ENCODE peak calls at places on chromosomes 4 and X, in ten cellular contexts. Y is cardiac muscle cell, V is psoas muscle, C is fibroblast of mammary gland, K is right atrium auricular region, E is NB4, G is spleen, Q is HFF-Myc, A is transverse colon, O is fibroblast of the aortic adventitia. H is an unnamed sample.

GRCh38 chrX:40094900-40095587 is 2.7 kb downstream of the BCOR start:
- DNase-seq in Y (no peak), V (no peak), C (no peak), K (no peak), E (no peak), G (no peak), Q (no peak), A (no peak), O (no peak), H (no peak)

GRCh38 chrX:77434949-77435348 is 12.2 kb upstream of the FGF16 start:
- DNase-seq in Y (no peak), V (no peak), C (peak), K (no peak), E (no peak), G (no peak), Q (no peak), A (no peak), O (no peak), H (no peak)

GRCh38 chrX:132716006-132716405 is 227.2 kb upstream of the MBNL3 start:
- DNase-seq in Y (no peak), V (no peak), C (no peak), K (no peak), E (no peak), G (no peak), Q (no peak), A (no peak), O (no peak), H (no peak)

GRCh38 chr4:78513411-78513975 is 38.1 kb upstream of the ANXA3 start:
- DNase-seq in Y (peak), V (no peak), C (no peak), K (no peak), E (no peak), G (no peak), Q (no peak), A (no peak), O (no peak), H (no peak)

GRCh38 chr4:180734753-180735432 is 1508.3 kb upstream of the TENM3 start:
- DNase-seq in Y (no peak), V (no peak), C (no peak), K (no peak), E (no peak), G (no peak), Q (no peak), A (no peak), O (no peak), H (no peak)

GRCh38 chr4:42881262-42881661 is 11.3 kb upstream of the GRXCR1 start:
- DNase-seq in Y (no peak), V (no peak), C (no peak), K (no peak), E (no peak), G (no peak), Q (no peak), A (no peak), O (no peak), H (no peak)

GRCh38 chr4:60989141-60989540 is 211.0 kb upstream of the ADGRL3 start:
- DNase-seq in Y (no peak), V (no peak), C (no peak), K (no peak), E (no peak), G (no peak), Q (no peak), A (no peak), O (no peak), H (no peak)

GRCh38 chr4:82851902-82852750 is 38.8 kb downstream of the SEC31A start:
- DNase-seq in Y (peak), V (no peak), C (peak), K (no peak), E (peak), G (no peak), Q (no peak), A (no peak), O (peak), H (no peak)

GRCh38 chrX:107825698-107826285 is at the start of gene MID2:
- DNase-seq in Y (peak), V (peak), C (peak), K (peak), E (no peak), G (peak), Q (no peak), A (peak), O (peak), H (no peak)

GRCh38 chrX:44058339-44058738 is 85.1 kb upstream of the NDP start:
- DNase-seq in Y (no peak), V (no peak), C (no peak), K (no peak), E (no peak), G (no peak), Q (no peak), A (no peak), O (no peak), H (no peak)

GRCh38 chrX:123773258-123773978 is 40.6 kb upstream of the THOC2 start:
- DNase-seq in Y (peak), V (no peak), C (peak), K (no peak), E (no peak), G (no peak), Q (no peak), A (no peak), O (no peak), H (no peak)

GRCh38 chrX:21972721-21973120 is 32.2 kb downstream of the SMS start:
- DNase-seq in Y (peak), V (no peak), C (peak), K (no peak), E (peak), G (no peak), Q (no peak), A (no peak), O (peak), H (no peak)

GRCh38 chr4:47615385-47615784 is 130.3 kb downstream of the ATP10D start:
- DNase-seq in Y (peak), V (no peak), C (peak), K (no peak), E (no peak), G (no peak), Q (no peak), A (no peak), O (peak), H (no peak)

GRCh38 chrX:72079607-72080006 is 52.1 kb downstream of the RTL5 start:
- DNase-seq in Y (peak), V (no peak), C (no peak), K (peak), E (peak), G (peak), Q (no peak), A (no peak), O (no peak), H (no peak)

GRCh38 chr4:3703677-3704521 is 62.3 kb upstream of the ADRA2C start:
- DNase-seq in Y (no peak), V (peak), C (no peak), K (no peak), E (no peak), G (peak), Q (no peak), A (no peak), O (no peak), H (no peak)

GRCh38 chr4:39976141-39976944 is 1.4 kb downstream of the PDS5A start:
- DNase-seq in Y (peak), V (peak), C (peak), K (peak), E (peak), G (peak), Q (peak), A (peak), O (peak), H (peak)

GRCh38 chr4:80422727-80423404 is 87.3 kb downstream of the CFAP299 start:
- DNase-seq in Y (no peak), V (no peak), C (no peak), K (no peak), E (no peak), G (no peak), Q (no peak), A (no peak), O (no peak), H (no peak)

GRCh38 chr4:123867910-123868587 is 471.5 kb downstream of the SPRY1 start:
- DNase-seq in Y (peak), V (no peak), C (peak), K (no peak), E (peak), G (no peak), Q (no peak), A (no peak), O (no peak), H (no peak)

GRCh38 chrX:123682182-123682581 is 50.7 kb downstream of the THOC2 start:
- DNase-seq in Y (no peak), V (no peak), C (no peak), K (no peak), E (no peak), G (no peak), Q (no peak), A (no peak), O (no peak), H (no peak)

GRCh38 chrX:49880668-49881067 is 1.4 kb downstream of the USP27X start:
- DNase-seq in Y (no peak), V (no peak), C (no peak), K (no peak), E (no peak), G (no peak), Q (no peak), A (no peak), O (no peak), H (no peak)
- H3K4me3 ChIP-seq in Y (no peak), V (peak), C (no peak), K (no peak), E (no peak), G (peak), Q (no peak), A (no peak), O (no peak), H (no peak)

GRCh38 chr4:4780634-4781287 is 78.7 kb upstream of the MSX1 start:
- DNase-seq in Y (peak), V (no peak), C (peak), K (no peak), E (no peak), G (no peak), Q (peak), A (no peak), O (peak), H (peak)
- TF ChIP-seq CTCF in Y (no peak), V (no peak), C (peak), K (no peak), E (no peak), G (no peak), Q (no peak), A (no peak), O (peak), H (peak)

GRCh38 chrX:140712413-140713173 is 3.0 kb downstream of the LINC00632 start:
- DNase-seq in Y (peak), V (peak), C (no peak), K (peak), E (peak), G (no peak), Q (peak), A (peak), O (no peak), H (no peak)
- H3K4me3 ChIP-seq in Y (no peak), V (peak), C (no peak), K (peak), E (no peak), G (peak), Q (no peak), A (no peak), O (no peak), H (no peak)

GRCh38 chr4:151901631-151902030 is 140.8 kb upstream of the GATB start:
- DNase-seq in Y (no peak), V (no peak), C (no peak), K (no peak), E (no peak), G (no peak), Q (no peak), A (no peak), O (no peak), H (no peak)
- TF ChIP-seq CTCF in Y (no peak), V (no peak), C (no peak), K (no peak), E (no peak), G (no peak), Q (no peak), A (no peak), O (no peak), H (no peak)

H was measured in AG09309.